ENCODE peak calls at places on chromosomes 6 and 20, in five cellular contexts. Z, T, D, E and V are unnamed samples.

GRCh38 chr6:49868951-49869529 is 2.7 kb upstream of the CRISP1 start:
- DNase-seq in T (no peak), D (no peak), E (no peak), Z (no peak), V (no peak)

GRCh38 chr20:25248501-25249172 is 752 bp downstream of the PYGB start:
- DNase-seq in T (peak), D (peak), Z (peak), E (no peak), V (peak)

GRCh38 chr6:129634411-129635230 is 75.4 kb downstream of the ARHGAP18 start:
- DNase-seq in T (no peak), E (no peak), D (no peak), Z (no peak), V (no peak)

GRCh38 chr20:653110-653589 is at the start of gene SRXN1:
- DNase-seq in T (peak), Z (peak), D (peak), E (peak), V (peak)

GRCh38 chr20:49052334-49052733 is 6.2 kb downstream of the CSE1L start:
- DNase-seq in T (no peak), Z (no peak), D (no peak), E (no peak), V (peak)

GRCh38 chr20:38581013-38581412 is at the start of gene ADIG:
- DNase-seq in Z (no peak), D (no peak), E (peak), T (peak), V (no peak)

GRCh38 chr20:60862601-60863000 is 389.5 kb upstream of the CDH4 start:
- DNase-seq in Z (peak), T (no peak), D (no peak), E (no peak), V (no peak)

GRCh38 chr6:110322151-110323003 is 35.8 kb downstream of the METTL24 start:
- DNase-seq in E (no peak), Z (no peak), T (no peak), D (no peak), V (no peak)

GRCh38 chr20:6744171-6744570 is 23.3 kb upstream of the BMP2 start:
- DNase-seq in E (no peak), Z (no peak), D (no peak), T (no peak), V (no peak)

GRCh38 chr6:3136361-3136760 is 17.9 kb downstream of the BPHL start:
- DNase-seq in D (no peak), E (no peak), T (no peak), Z (no peak), V (no peak)

GRCh38 chr20:32140603-32141002 is 31.1 kb downstream of the TM9SF4 start:
- DNase-seq in Z (no peak), E (no peak), T (no peak), D (no peak), V (no peak)

GRCh38 chr20:32144898-32145662 is 35.6 kb downstream of the TM9SF4 start:
- DNase-seq in D (peak), E (no peak), Z (no peak), T (no peak), V (no peak)

GRCh38 chr20:32139947-32140346 is 30.4 kb downstream of the TM9SF4 start:
- DNase-seq in T (no peak), E (no peak), Z (no peak), D (no peak), V (no peak)

GRCh38 chr20:32141465-32141980 is 32.0 kb downstream of the TM9SF4 start:
- DNase-seq in E (no peak), Z (no peak), D (no peak), T (no peak), V (no peak)

GRCh38 chr20:32142991-32143390 is 33.5 kb downstream of the TM9SF4 start:
- DNase-seq in T (no peak), D (peak), Z (no peak), E (no peak), V (no peak)
- H3K4me3 ChIP-seq in T (no peak), D (no peak), Z (no peak), E (no peak), V (no peak)

GRCh38 chr6:149244105-149244504 is 73.4 kb upstream of the TAB2 start:
- DNase-seq in T (no peak), Z (no peak), D (no peak), E (no peak), V (no peak)
- TF ChIP-seq CTCF in T (no peak), Z (no peak), D (no peak), E (no peak), V (no peak)

GRCh38 chr6:156775717-156776116 is 1.5 kb upstream of the ARID1B start:
- DNase-seq in Z (no peak), D (no peak), E (no peak), T (no peak), V (no peak)
- H3K4me3 ChIP-seq in Z (peak), D (no peak), E (peak), T (no peak), V (no peak)

DNA sequence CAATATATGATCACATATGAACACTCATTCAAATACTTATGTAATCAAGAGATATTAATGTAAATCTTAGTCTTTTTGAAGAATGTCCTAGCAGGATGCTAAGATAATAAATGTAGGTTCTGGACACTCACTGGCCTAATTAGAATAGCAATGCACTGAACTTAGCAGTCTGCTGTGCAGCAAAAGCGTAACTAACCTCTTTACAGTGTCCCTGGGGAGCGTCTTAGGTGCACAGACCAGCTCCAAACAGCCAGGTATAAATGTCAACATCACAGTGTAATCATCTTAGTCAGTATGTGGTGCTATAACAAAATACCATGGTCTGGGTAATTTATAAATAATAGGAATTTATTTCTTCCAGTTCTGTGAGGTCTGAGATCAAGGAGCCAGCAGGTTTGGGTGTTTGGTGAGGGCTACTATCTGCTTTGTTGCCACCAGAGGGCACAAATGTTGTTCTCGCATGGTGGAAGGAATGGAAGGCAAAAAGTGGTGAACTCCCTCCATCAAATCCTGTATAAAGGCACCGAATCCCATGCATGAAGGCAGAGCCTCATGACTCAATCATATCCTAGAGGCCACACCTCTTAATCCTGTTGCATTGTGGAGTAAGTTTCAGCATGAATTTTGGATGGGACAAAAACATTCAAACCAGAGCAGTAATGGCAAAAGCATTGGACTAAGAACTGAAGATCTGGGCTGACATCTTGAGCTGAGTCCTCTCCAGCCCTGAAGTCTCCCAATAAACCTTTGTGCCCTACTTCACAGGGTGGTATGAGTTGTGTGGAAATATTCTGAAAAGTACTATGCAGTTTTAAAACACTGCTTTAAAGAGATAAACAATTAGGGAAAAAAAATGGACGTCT is 41.8 kb upstream of the FOXO3 start:
- DNase-seq in E (no peak), T (no peak), Z (peak), D (no peak), V (peak)
- TF ChIP-seq CTCF in E (no peak), T (peak), Z (peak), D (no peak), V (peak)

GRCh38 chr6:142907017-142907470 is 37.9 kb downstream of the HIVEP2 start:
- DNase-seq in D (no peak), T (no peak), Z (no peak), E (no peak), V (no peak)
- H3K4me3 ChIP-seq in D (no peak), T (no peak), Z (no peak), E (peak), V (no peak)

DNA sequence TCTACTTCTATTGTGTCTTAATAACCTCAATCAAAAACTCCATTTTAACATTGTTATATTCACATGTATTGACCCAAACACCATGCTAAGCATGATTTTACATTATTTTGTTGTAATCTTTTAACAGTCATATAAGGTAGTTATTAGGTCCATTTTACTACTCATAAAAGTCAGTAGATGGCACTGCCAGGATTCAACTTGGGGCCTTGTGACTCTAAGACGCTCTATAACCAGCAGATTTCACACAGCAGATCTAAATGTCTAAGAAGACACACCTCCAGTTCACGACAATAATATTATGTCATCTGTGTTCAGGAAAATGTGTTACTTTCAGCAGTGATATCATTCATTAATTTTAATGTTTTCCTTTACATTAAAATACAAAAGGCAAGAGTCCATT is 88.0 kb downstream of the FRK start:
- DNase-seq in D (no peak), E (no peak), Z (no peak), T (no peak), V (peak)
- TF ChIP-seq CTCF in D (no peak), E (no peak), Z (no peak), T (no peak), V (no peak)

GRCh38 chr20:56469077-56469449 is 636 bp downstream of the RTF2 start:
- DNase-seq in D (no peak), Z (no peak), E (no peak), T (no peak), V (no peak)
- H3K4me3 ChIP-seq in D (peak), Z (peak), E (peak), T (peak), V (peak)